ENCODE peak calls at places on chromosomes 1 and 21, in eight cellular contexts. U, K, X, G, Z, L, Q and S are unnamed samples. For H3K9me3, the result is how much of the 10 kb centered on the place peaks cover.

GRCh38 chr1:248824301-248824700 is 1.4 kb downstream of the SH3BP5L start:
- DNase-seq in U (no peak), K (no peak), X (no peak), G (no peak), Z (no peak), L (no peak), Q (no peak), S (no peak)

GRCh38 chr1:17892851-17893250 is 137.7 kb downstream of the ACTL8 start:
- DNase-seq in U (no peak), K (no peak), X (no peak), G (no peak), Z (no peak), L (no peak), Q (no peak), S (no peak)

GRCh38 chr21:35562876-35563275 is 497.4 kb downstream of the SETD4 start:
- DNase-seq in U (no peak), K (no peak), X (no peak), G (no peak), Z (no peak), L (no peak), Q (no peak), S (no peak)

GRCh38 chr1:53328009-53328489 is at the start of gene LRP8:
- DNase-seq in U (peak), K (peak), X (peak), G (peak), Z (peak), L (peak), Q (peak), S (peak)

GRCh38 chr1:79079770-79080169 is 73.2 kb upstream of the ADGRL4 start:
- DNase-seq in U (peak), K (no peak), X (peak), G (no peak), Z (no peak), L (peak), Q (no peak), S (peak)

GRCh38 chr1:175978926-175979325 is 228.2 kb downstream of the COP1 start:
- DNase-seq in U (no peak), K (no peak), X (no peak), G (no peak), Z (no peak), L (no peak), Q (no peak), S (peak)

GRCh38 chr1:149942207-149942606 is 5.5 kb upstream of the MTMR11 start:
- DNase-seq in U (peak), K (no peak), X (no peak), G (no peak), Z (no peak), L (no peak), Q (no peak), S (no peak)

GRCh38 chr1:41740058-41740457 is 178.7 kb downstream of the HIVEP3 start:
- DNase-seq in U (no peak), K (no peak), X (no peak), G (no peak), Z (no peak), L (no peak), Q (no peak), S (no peak)

GRCh38 chr1:242454262-242455051 is 70.0 kb downstream of the PLD5 start:
- DNase-seq in U (peak), K (no peak), X (peak), G (no peak), Z (no peak), L (no peak), Q (no peak), S (peak)

GRCh38 chr1:171218661-171219060 is 29.6 kb upstream of the FMO1 start:
- DNase-seq in U (no peak), K (no peak), X (no peak), G (no peak), Z (no peak), L (no peak), Q (no peak), S (peak)

GRCh38 chr21:43637530-43637929 is 21.8 kb downstream of the HSF2BP start:
- DNase-seq in U (no peak), K (no peak), X (no peak), G (no peak), Z (no peak), L (no peak), Q (no peak), S (no peak)

GRCh38 chr1:56472860-56473259 is 106.5 kb downstream of the PLPP3 start:
- DNase-seq in U (no peak), K (no peak), X (no peak), G (no peak), Z (no peak), L (no peak), Q (no peak), S (no peak)

GRCh38 chr1:5734996-5735395 is 257.2 kb downstream of the NPHP4 start:
- DNase-seq in U (no peak), K (no peak), X (no peak), G (no peak), Z (no peak), L (no peak), Q (no peak), S (no peak)

GRCh38 chr1:18005238-18005637 is 102.4 kb upstream of the IGSF21 start:
- DNase-seq in U (no peak), K (no peak), X (no peak), G (no peak), Z (peak), L (no peak), Q (no peak), S (no peak)

GRCh38 chr1:172266528-172267174 is 153.8 kb upstream of the C1orf105 start:
- DNase-seq in U (no peak), K (no peak), X (no peak), G (no peak), Z (no peak), L (no peak), Q (no peak), S (no peak)

GRCh38 chr1:155950829-155951228 is 9.4 kb downstream of the RXFP4 start:
- DNase-seq in U (no peak), K (no peak), X (no peak), G (no peak), Z (no peak), L (no peak), Q (no peak), S (no peak)

GRCh38 chr1:225655509-225656258 is 2.8 kb upstream of the ENAH start:
- DNase-seq in U (peak), K (peak), X (peak), G (no peak), Z (peak), L (peak), Q (no peak), S (peak)

GRCh38 chr1:30731806-30732276 is 8.5 kb upstream of the MATN1 start:
- DNase-seq in U (no peak), K (no peak), X (no peak), G (no peak), Z (no peak), L (no peak), Q (no peak), S (no peak)

DNA sequence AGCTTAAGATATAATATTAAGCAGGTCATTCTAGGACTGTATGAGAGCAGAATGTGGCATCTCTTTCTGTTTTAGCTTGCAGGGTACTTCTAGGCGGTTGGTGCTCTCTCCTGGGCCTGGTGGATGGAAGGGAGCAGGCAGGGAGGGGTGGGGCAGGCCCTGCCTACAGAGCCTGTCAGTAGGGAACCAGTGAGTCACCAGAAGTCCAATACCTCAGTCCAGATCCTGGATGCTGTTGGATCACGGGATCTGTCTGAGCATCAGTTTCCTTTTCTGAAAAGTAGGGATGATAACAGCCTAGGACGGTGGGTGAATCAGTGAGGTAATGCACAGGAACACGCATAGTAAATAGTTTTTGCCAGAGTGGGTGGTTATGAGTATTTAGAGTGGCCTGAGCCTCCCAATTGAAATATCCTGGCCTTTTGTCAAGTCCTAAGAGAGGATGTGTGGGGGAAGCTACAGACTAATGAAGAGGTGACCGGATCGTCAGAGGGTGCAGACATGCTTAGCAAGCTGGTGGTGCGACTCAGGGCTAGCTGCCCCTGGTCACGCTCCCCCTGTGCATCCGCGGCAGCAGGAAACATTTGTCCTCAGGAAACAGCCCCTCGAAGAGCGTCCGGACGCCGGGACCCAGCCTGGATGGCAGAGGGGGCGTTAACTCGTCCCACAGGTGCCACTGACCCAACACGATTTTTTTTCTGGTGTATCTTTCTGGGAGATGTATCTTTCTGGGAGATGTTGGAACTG is 23.9 kb downstream of the NAV1 start:
- DNase-seq in U (peak), K (no peak), X (no peak), G (no peak), Z (no peak), L (peak), Q (no peak), S (peak)
- H3K9me3 ChIP-seq in U (under half), K (under half), X (under half), G (under half), Z (under half), L (under half), Q (under half), S (under half)

DNA sequence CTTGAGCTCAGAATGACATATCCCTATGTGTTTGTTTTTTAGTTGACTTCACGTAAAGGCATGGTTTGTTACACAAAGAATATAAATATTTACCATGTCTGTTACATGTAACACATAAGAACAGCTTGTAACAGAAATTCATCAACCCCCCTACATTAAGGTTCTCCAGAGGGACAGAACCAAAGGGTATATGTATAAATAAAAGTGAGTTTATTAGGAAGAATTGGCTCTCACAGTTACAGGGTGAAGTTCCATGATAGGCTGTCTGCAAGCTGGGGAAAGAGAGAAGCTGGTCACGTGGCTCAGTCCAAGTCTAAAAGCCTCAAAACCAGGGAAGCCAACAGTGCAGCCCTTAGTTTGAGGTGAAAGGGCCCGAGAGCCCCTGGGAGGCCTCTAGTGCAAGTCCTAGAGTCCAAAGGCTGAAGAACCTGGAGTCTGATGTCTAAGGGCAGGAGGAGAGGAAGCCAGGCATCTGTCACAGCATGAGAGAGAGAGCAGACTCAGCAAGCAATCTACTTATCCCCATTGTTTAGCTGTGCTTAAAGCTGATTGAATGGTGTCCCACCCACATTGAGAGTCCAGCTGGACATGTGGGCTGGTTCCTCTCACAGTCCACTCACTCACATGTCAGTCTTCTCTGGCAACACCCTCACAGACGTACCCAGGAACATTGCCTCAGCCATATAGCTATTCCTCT is 15.8 kb downstream of the THRAP3 start:
- DNase-seq in U (peak), K (peak), X (no peak), G (no peak), Z (no peak), L (no peak), Q (no peak), S (peak)
- H3K4me3 ChIP-seq in U (no peak), K (no peak), X (no peak), G (no peak), Z (no peak), L (no peak), Q (no peak), S (no peak)

GRCh38 chr1:235500971-235501540 is 3.2 kb downstream of the B3GALNT2 start:
- DNase-seq in U (no peak), K (no peak), X (no peak), G (no peak), Z (no peak), L (no peak), Q (no peak), S (peak)
- H3K9me3 ChIP-seq in U (under half), K (under half), X (under half), G (under half), Z (under half), L (under half), Q (under half), S (under half)

GRCh38 chr1:7406641-7407546 is 364.2 kb upstream of the VAMP3 start:
- DNase-seq in U (no peak), K (no peak), X (no peak), G (no peak), Z (no peak), L (no peak), Q (no peak), S (no peak)
- H3K4me3 ChIP-seq in U (no peak), K (no peak), X (no peak), G (no peak), Z (no peak), L (no peak), Q (no peak), S (no peak)

GRCh38 chr1:152325111-152325510 is at the start of gene FLG:
- DNase-seq in U (no peak), K (no peak), X (no peak), G (no peak), Z (no peak), L (no peak), Q (no peak), S (no peak)
- H3K9me3 ChIP-seq in U (under half), K (under half), X (under half), G (under half), Z (under half), L (under half), Q (under half), S (under half)

GRCh38 chr1:20119351-20119750 is at the start of gene PLA2G2D:
- DNase-seq in U (no peak), K (no peak), X (no peak), G (no peak), Z (no peak), L (no peak), Q (no peak), S (no peak)
- H3K4me3 ChIP-seq in U (no peak), K (no peak), X (no peak), G (no peak), Z (no peak), L (no peak), Q (no peak), S (no peak)

DNA sequence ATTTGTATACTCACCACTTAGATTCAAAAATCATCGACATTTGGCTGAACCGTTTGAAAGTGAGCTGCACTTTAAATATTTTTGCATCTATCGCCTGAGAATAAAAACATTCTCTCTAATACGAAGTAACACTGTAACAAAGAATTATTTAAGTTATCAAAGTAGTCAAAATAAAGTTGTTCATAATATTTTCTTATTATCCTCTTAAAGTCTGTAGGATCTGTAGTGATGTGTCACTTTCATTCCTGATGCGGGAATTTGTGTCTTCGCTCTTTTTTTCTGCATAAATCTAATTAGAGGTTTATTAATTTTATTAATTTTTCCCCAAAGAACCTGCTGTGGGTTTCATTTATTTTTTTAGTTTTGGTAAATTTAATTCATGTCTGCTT is 74.8 kb downstream of the ETS2 start:
- DNase-seq in U (no peak), K (no peak), X (no peak), G (no peak), Z (no peak), L (no peak), Q (no peak), S (no peak)
- H3K9me3 ChIP-seq in U (under half), K (under half), X (under half), G (under half), Z (under half), L (under half), Q (under half), S (under half)